ENCODE peak calls at places on chromosome 10, in eight cellular contexts. G, E, P, Y, J, R, I and L are unnamed samples.
A peak's percentile ranks its signal among the peaks of the same experiment; 100 is the strongest.

GRCh38 chr10:18343573-18343972 is 203.3 kb downstream of the CACNB2 start:
- DNase-seq in I (no peak), E (no peak), R (no peak), J (no peak), P (no peak), Y (no peak), G (no peak), L (no peak)

GRCh38 chr10:12594448-12594944 is 245.1 kb downstream of the CAMK1D start:
- DNase-seq in R (no peak), J (no peak), E (no peak), Y (no peak), G (no peak), I (no peak), P (peak; percentile 47), L (no peak)

GRCh38 chr10:21726601-21727295 is 192.7 kb downstream of the MLLT10 start:
- DNase-seq in I (no peak), R (no peak), P (no peak), E (no peak), Y (no peak), J (no peak), G (no peak), L (no peak)

GRCh38 chr10:69428138-69428537 is 11.4 kb upstream of the TACR2 start:
- DNase-seq in R (no peak), J (no peak), E (no peak), G (no peak), Y (no peak), P (no peak), I (no peak), L (no peak)

GRCh38 chr10:13953371-13953770 is 366.6 kb downstream of the PRPF18 start:
- DNase-seq in Y (no peak), P (no peak), R (no peak), G (no peak), J (no peak), I (no peak), E (no peak), L (no peak)

GRCh38 chr10:71805776-71806705 is 32.7 kb upstream of the VSIR start:
- DNase-seq in Y (no peak), P (no peak), R (peak; percentile 60), I (no peak), G (no peak), J (no peak), E (peak; percentile 71), L (no peak)

GRCh38 chr10:7915923-7916322 is 97.6 kb downstream of the TAF3 start:
- DNase-seq in Y (no peak), P (no peak), I (no peak), R (peak; percentile 45), J (no peak), E (no peak), G (no peak), L (no peak)

GRCh38 chr10:35784751-35785150 is 142.7 kb upstream of the FZD8 start:
- DNase-seq in G (no peak), R (no peak), J (no peak), I (no peak), E (no peak), P (no peak), Y (no peak), L (no peak)

GRCh38 chr10:126571203-126571602 is 99.3 kb downstream of the C10orf90 start:
- DNase-seq in I (no peak), R (no peak), G (no peak), P (no peak), J (no peak), E (peak; percentile 46), Y (no peak), L (no peak)

GRCh38 chr10:8060010-8060703 is 5.7 kb downstream of the GATA3 start:
- DNase-seq in G (no peak), I (no peak), J (no peak), P (no peak), E (no peak), R (no peak), Y (no peak), L (no peak)

GRCh38 chr10:35577915-35578607 is 27.1 kb upstream of the GJD4 start:
- DNase-seq in R (no peak), I (no peak), Y (no peak), P (no peak), G (no peak), J (no peak), E (no peak), L (no peak)

GRCh38 chr10:87619705-87620104 is 40.0 kb upstream of the PAPSS2 start:
- DNase-seq in I (no peak), E (no peak), Y (no peak), R (no peak), P (no peak), J (no peak), G (no peak), L (no peak)

GRCh38 chr10:89171996-89172395 is 35.1 kb downstream of the CH25H start:
- DNase-seq in I (no peak), R (no peak), G (no peak), P (no peak), Y (no peak), E (no peak), J (no peak), L (no peak)

GRCh38 chr10:26931223-26931622 is 70.5 kb upstream of the ABI1 start:
- DNase-seq in I (no peak), G (no peak), E (peak; percentile 80), Y (no peak), R (no peak), J (no peak), P (no peak), L (no peak)

GRCh38 chr10:30869566-30869965 is 162.1 kb downstream of the ZNF438 start:
- DNase-seq in Y (no peak), P (no peak), R (no peak), E (no peak), G (no peak), I (no peak), J (no peak), L (no peak)

GRCh38 chr10:49751636-49752510 is 10.2 kb downstream of the OGDHL start:
- DNase-seq in I (no peak), Y (no peak), J (no peak), G (no peak), E (no peak), R (no peak), P (peak; percentile 58), L (no peak)

GRCh38 chr10:78935697-78936407 is 132.9 kb upstream of the ZMIZ1 start:
- DNase-seq in I (no peak), R (no peak), P (no peak), G (no peak), J (no peak), Y (no peak), E (no peak), L (no peak)

GRCh38 chr10:122663516-122664130 is 36.0 kb downstream of the C10orf120 start:
- DNase-seq in P (no peak), Y (no peak), J (no peak), E (no peak), R (no peak), I (no peak), G (no peak), L (no peak)

GRCh38 chr10:102384606-102385429 is 10.7 kb upstream of the NFKB2 start:
- DNase-seq in G (no peak), I (no peak), Y (no peak), J (no peak), P (no peak), R (no peak), E (no peak), L (no peak)

GRCh38 chr10:79149662-79150443 is 81.1 kb downstream of the ZMIZ1 start:
- DNase-seq in I (no peak), Y (peak; percentile 98), R (peak; percentile 47), P (peak; percentile 89), J (peak; percentile 38), E (peak; percentile 36), G (peak; percentile 26), L (peak; percentile 70)